ENCODE peak calls at places on chromosomes 6 and 20, in seven cellular contexts. B, M, W, N, F, R and X are unnamed samples.

GRCh38 chr6:67630146-67630545 is 1004.9 kb upstream of the ADGRB3 start:
- DNase-seq in B (peak; percentile 94), M (peak; percentile 97), W (no peak), N (no peak), F (no peak), R (peak; percentile 70), X (no peak)

GRCh38 chr20:45432294-45432693 is 16.4 kb downstream of the PIGT start:
- DNase-seq in B (no peak), M (no peak), W (no peak), N (no peak), F (no peak), R (no peak), X (no peak)

GRCh38 chr6:103715269-103715668 is 1144.5 kb downstream of the HACE1 start:
- DNase-seq in B (no peak), M (no peak), W (no peak), N (no peak), F (no peak), R (no peak), X (no peak)

GRCh38 chr6:64062960-64063683 is 427.5 kb downstream of the PHF3 start:
- DNase-seq in B (no peak), M (peak; percentile 59), W (peak; percentile 7), N (no peak), F (no peak), R (no peak), X (no peak)

GRCh38 chr6:126439040-126439439 is 99.1 kb downstream of the CENPW start:
- DNase-seq in B (no peak), M (no peak), W (no peak), N (no peak), F (no peak), R (no peak), X (no peak)

GRCh38 chr6:20479075-20479871 is 55.0 kb upstream of the CDKAL1 start:
- DNase-seq in B (peak; percentile 21), M (no peak), W (no peak), N (no peak), F (no peak), R (no peak), X (no peak)

GRCh38 chr20:33663161-33664084 is 1.3 kb downstream of the C20orf144 start:
- DNase-seq in B (peak; percentile 81), M (peak; percentile 60), W (no peak), N (peak; percentile 81), F (peak; percentile 88), R (no peak), X (peak; percentile 82)

GRCh38 chr6:5261545-5262109 is 314 bp downstream of the FARS2 start:
- DNase-seq in B (no peak), M (peak; percentile 6), W (peak; percentile 2), N (no peak), F (no peak), R (peak; percentile 11), X (no peak)

GRCh38 chr6:90429713-90430112 is 133.1 kb upstream of the BACH2 start:
- DNase-seq in B (no peak), M (peak; percentile 43), W (no peak), N (no peak), F (no peak), R (no peak), X (no peak)

GRCh38 chr20:34709836-34710567 is 5.9 kb downstream of the TP53INP2 start:
- DNase-seq in B (peak; percentile 73), M (no peak), W (no peak), N (peak; percentile 44), F (peak; percentile 79), R (no peak), X (peak; percentile 36)

GRCh38 chr6:64776359-64776758 is 930.7 kb downstream of the EYS start:
- DNase-seq in B (no peak), M (no peak), W (no peak), N (no peak), F (no peak), R (no peak), X (no peak)

GRCh38 chr20:60764328-60764727 is 487.7 kb upstream of the CDH4 start:
- DNase-seq in B (no peak), M (no peak), W (no peak), N (no peak), F (no peak), R (no peak), X (no peak)

GRCh38 chr6:139436521-139437348 is 62.3 kb upstream of the CITED2 start:
- DNase-seq in B (peak; percentile 29), M (no peak), W (no peak), N (no peak), F (no peak), R (no peak), X (no peak)

GRCh38 chr6:150604467-150604866 is 4.8 kb downstream of the PLEKHG1 start:
- DNase-seq in B (no peak), M (no peak), W (no peak), N (no peak), F (no peak), R (no peak), X (no peak)

GRCh38 chr6:63677282-63677681 is 41.7 kb downstream of the PHF3 start:
- DNase-seq in B (peak; percentile 54), M (peak; percentile 47), W (no peak), N (no peak), F (no peak), R (no peak), X (no peak)

DNA sequence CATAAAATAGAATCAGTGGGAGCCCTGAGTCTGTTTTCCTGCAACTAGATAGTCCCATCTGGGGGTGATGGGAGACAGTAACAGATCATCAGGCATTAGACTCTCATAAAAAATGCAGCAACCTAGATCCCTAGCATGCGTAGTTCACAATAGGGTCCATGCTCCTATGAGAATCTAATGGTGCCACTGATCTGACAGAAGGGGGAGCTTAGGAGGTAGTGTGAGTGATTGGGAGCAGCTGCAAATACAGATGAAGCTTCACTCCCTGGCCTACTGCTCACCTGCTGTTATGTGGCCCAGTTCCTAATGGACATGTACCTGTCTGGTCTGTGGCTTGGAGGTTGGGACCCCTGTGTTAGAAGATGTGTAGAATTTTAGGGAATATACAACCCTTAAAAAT is 904.5 kb upstream of the EPHA7 start:
- DNase-seq in B (no peak), M (peak; percentile 7), W (no peak), N (no peak), F (no peak), R (no peak), X (no peak)
- TF ChIP-seq CTCF in B (no peak), M (no peak), W (peak; percentile 27), N (no peak), F (no peak), R (no peak), X (no peak)

GRCh38 chr6:51842066-51842465 is 245.3 kb downstream of the PKHD1 start:
- DNase-seq in B (no peak), M (no peak), W (no peak), N (no peak), F (no peak), R (no peak), X (peak; percentile 41)

GRCh38 chr6:51842487-51843469 is 244.6 kb downstream of the PKHD1 start:
- DNase-seq in B (no peak), M (no peak), W (no peak), N (no peak), F (peak; percentile 15), R (no peak), X (peak; percentile 65)

GRCh38 chr6:51843470-51844390 is 243.7 kb downstream of the PKHD1 start:
- DNase-seq in B (no peak), M (no peak), W (no peak), N (no peak), F (no peak), R (no peak), X (no peak)

GRCh38 chr6:51846531-51846930 is 240.9 kb downstream of the PKHD1 start:
- DNase-seq in B (no peak), M (no peak), W (no peak), N (no peak), F (no peak), R (no peak), X (no peak)

GRCh38 chr6:51844391-51844735 is 243.1 kb downstream of the PKHD1 start:
- DNase-seq in B (no peak), M (no peak), W (no peak), N (no peak), F (peak; percentile 35), R (no peak), X (no peak)
- TF ChIP-seq CTCF in B (no peak), M (no peak), W (peak; percentile 36), N (no peak), F (peak; percentile 32), R (no peak), X (peak; percentile 61)

GRCh38 chr20:1325173-1326030 is 3.5 kb downstream of the SDCBP2 start:
- DNase-seq in B (peak; percentile 99), M (peak; percentile 99), W (peak; percentile 80), N (peak; percentile 98), F (peak; percentile 97), R (peak; percentile 92), X (peak; percentile 95)
- TF ChIP-seq CTCF in B (no peak), M (peak; percentile 7), W (no peak), N (no peak), F (no peak), R (no peak), X (peak; percentile 48)

GRCh38 chr20:62089393-62089792 is 23.7 kb upstream of the TAF4 start:
- DNase-seq in B (no peak), M (no peak), W (no peak), N (no peak), F (no peak), R (no peak), X (no peak)
- TF ChIP-seq CTCF in B (no peak), M (no peak), W (no peak), N (no peak), F (no peak), R (no peak), X (no peak)

GRCh38 chr6:23456396-23456795 is 669.6 kb upstream of the NRSN1 start:
- DNase-seq in B (no peak), M (peak; percentile 21), W (no peak), N (no peak), F (no peak), R (no peak), X (no peak)

GRCh38 chr6:23454090-23454998 is 671.7 kb upstream of the NRSN1 start:
- DNase-seq in B (no peak), M (peak; percentile 10), W (peak; percentile 4), N (no peak), F (no peak), R (peak; percentile 11), X (no peak)

GRCh38 chr6:23455754-23456153 is 670.3 kb upstream of the NRSN1 start:
- DNase-seq in B (no peak), M (no peak), W (no peak), N (no peak), F (no peak), R (no peak), X (no peak)

GRCh38 chr6:23457321-23457720 is 668.7 kb upstream of the NRSN1 start:
- DNase-seq in B (no peak), M (no peak), W (no peak), N (no peak), F (no peak), R (no peak), X (no peak)
- TF ChIP-seq CTCF in B (no peak), M (no peak), W (no peak), N (no peak), F (no peak), R (no peak), X (no peak)